ENCODE peak calls at places on chromosomes 13 and 19, in nine cellular contexts. A is stimulated activated CD4-positive, alpha-beta T cell treated with anti-CD3 and anti-CD28 coated beads, Interleukin-1b, Interleukin-23, amount 100 ng/mL, for 24 hours; N is activated naive CD4-positive, alpha-beta T cell; C is aorta; U is GM18507; J is HEK293T; O is activated effector memory CD4-positive, alpha-beta T cell treated with anti-CD3 and anti-CD28 coated beads, Interleukin-2, amount 50 U/mL, for 16 hours; X is ELR; V is dermis blood vessel endothelial cell. D is an unnamed sample.

GRCh38 chr19:10333758-10334339 is 520 bp upstream of the RAVER1 start:
- DNase-seq in A (no peak), N (no peak), C (no peak), U (no peak), J (no peak), O (no peak), X (peak; percentile 38), V (no peak), D (no peak)

GRCh38 chr19:35357867-35358573 is at the start of gene FFAR3:
- DNase-seq in A (no peak), N (no peak), C (peak; percentile 76), U (no peak), J (no peak), O (peak; percentile 60), X (no peak), V (peak; percentile 51), D (peak; percentile 43)

GRCh38 chr13:65063753-65064152 is 2166.4 kb downstream of the PCDH9 start:
- DNase-seq in A (no peak), N (no peak), C (no peak), U (no peak), J (no peak), O (no peak), X (peak; percentile 52), V (peak; percentile 1), D (no peak)

GRCh38 chr13:84417426-84417825 is 535.2 kb upstream of the SLITRK1 start:
- DNase-seq in A (no peak), N (no peak), C (no peak), U (no peak), J (no peak), O (no peak), X (no peak), V (no peak), D (no peak)

GRCh38 chr13:113863511-113864302 is at the start of gene GAS6:
- DNase-seq in A (no peak), N (no peak), C (peak; percentile 91), U (no peak), J (peak; percentile 22), O (peak; percentile 68), X (peak; percentile 68), V (peak; percentile 56), D (no peak)

GRCh38 chr13:107376393-107377085 is 808.6 kb upstream of the ARGLU1 start:
- DNase-seq in A (no peak), N (no peak), C (no peak), U (no peak), J (no peak), O (no peak), X (no peak), V (peak; percentile 10), D (no peak)

GRCh38 chr19:4390017-4390861 is 10.1 kb downstream of the SH3GL1 start:
- DNase-seq in A (no peak), N (no peak), C (no peak), U (no peak), J (peak; percentile 34), O (no peak), X (peak; percentile 32), V (peak; percentile 85), D (no peak)

GRCh38 chr19:6947745-6948144 is 60.4 kb downstream of the ADGRE1 start:
- DNase-seq in A (peak; percentile 16), N (no peak), C (no peak), U (peak; percentile 36), J (peak; percentile 16), O (peak; percentile 76), X (peak; percentile 77), V (peak; percentile 94), D (peak; percentile 67)

GRCh38 chr13:80399340-80400163 is 58.6 kb upstream of the SPRY2 start:
- DNase-seq in A (no peak), N (no peak), C (no peak), U (no peak), J (no peak), O (no peak), X (peak; percentile 13), V (no peak), D (no peak)

GRCh38 chr13:45393941-45394570 is 24.1 kb downstream of the SLC25A30 start:
- DNase-seq in A (no peak), N (no peak), C (no peak), U (peak; percentile 12), J (peak; percentile 68), O (peak; percentile 67), X (peak; percentile 68), V (peak; percentile 81), D (peak; percentile 37)

GRCh38 chr13:55069746-55070145 is 2041.1 kb downstream of the OLFM4 start:
- DNase-seq in A (no peak), N (no peak), C (no peak), U (no peak), J (no peak), O (no peak), X (no peak), V (no peak), D (no peak)